ENCODE peak calls at places on chromosome 2, in nine cellular contexts. G, N, L, T, B, F, Q, P and Y are unnamed samples.

GRCh38 chr2:27150639-27151230 is 1.9 kb downstream of the TCF23 start:
- DNase-seq in G (no peak), N (no peak), L (no peak), T (no peak), B (no peak), F (no peak), Q (no peak), P (no peak), Y (no peak)

GRCh38 chr2:138537170-138537915 is 35.8 kb downstream of the SPOPL start:
- DNase-seq in G (no peak), N (no peak), L (no peak), T (no peak), B (no peak), F (no peak), Q (no peak), P (no peak), Y (no peak)

GRCh38 chr2:198309673-198310280 is 505.4 kb downstream of the PLCL1 start:
- DNase-seq in G (no peak), N (no peak), L (peak), T (peak), B (peak), F (peak), Q (peak), P (no peak), Y (no peak)

GRCh38 chr2:191636235-191636543 is 41.7 kb upstream of the NABP1 start:
- DNase-seq in G (no peak), N (no peak), L (no peak), T (peak), B (peak), F (no peak), Q (peak), P (no peak), Y (peak)

GRCh38 chr2:231394201-231395141 is 1.0 kb upstream of the B3GNT7 start:
- DNase-seq in G (no peak), N (no peak), L (peak), T (no peak), B (no peak), F (peak), Q (no peak), P (no peak), Y (no peak)

GRCh38 chr2:182866095-182866460 is 359 bp downstream of the FRZB start:
- DNase-seq in G (peak), N (no peak), L (peak), T (peak), B (peak), F (no peak), Q (no peak), P (no peak), Y (no peak)

GRCh38 chr2:10834300-10834699 is 21.7 kb upstream of the PDIA6 start:
- DNase-seq in G (no peak), N (no peak), L (no peak), T (no peak), B (no peak), F (no peak), Q (no peak), P (no peak), Y (no peak)

GRCh38 chr2:115165529-115166109 is 723.2 kb downstream of the DPP10 start:
- DNase-seq in G (no peak), N (no peak), L (peak), T (peak), B (peak), F (peak), Q (peak), P (no peak), Y (peak)

GRCh38 chr2:231370429-231370748 is 25.1 kb upstream of the B3GNT7 start:
- DNase-seq in G (no peak), N (no peak), L (no peak), T (no peak), B (no peak), F (no peak), Q (no peak), P (no peak), Y (no peak)

GRCh38 chr2:139876321-139876720 is 1096.1 kb upstream of the NXPH2 start:
- DNase-seq in G (no peak), N (no peak), L (no peak), T (peak), B (no peak), F (no peak), Q (no peak), P (no peak), Y (no peak)

GRCh38 chr2:176097820-176098365 is 1.7 kb upstream of the HOXD12 start:
- DNase-seq in G (no peak), N (no peak), L (no peak), T (no peak), B (no peak), F (no peak), Q (no peak), P (no peak), Y (no peak)
- H3K4me3 ChIP-seq in G (no peak), N (peak), L (no peak), T (no peak), B (peak), F (peak), Q (no peak), P (peak), Y (no peak)

GRCh38 chr2:189178726-189179606 is 595 bp downstream of the COL5A2 start:
- DNase-seq in G (no peak), N (no peak), L (peak), T (peak), B (peak), F (no peak), Q (peak), P (peak), Y (peak)

GRCh38 chr2:189179607-189179979 is at the start of gene COL5A2:
- DNase-seq in G (peak), N (peak), L (peak), T (peak), B (peak), F (no peak), Q (peak), P (peak), Y (peak)

GRCh38 chr2:189175869-189176431 is 3.6 kb downstream of the COL5A2 start:
- DNase-seq in G (no peak), N (no peak), L (no peak), T (no peak), B (peak), F (no peak), Q (no peak), P (no peak), Y (no peak)

GRCh38 chr2:189177441-189177840 is 2.1 kb downstream of the COL5A2 start:
- DNase-seq in G (no peak), N (no peak), L (no peak), T (no peak), B (no peak), F (no peak), Q (peak), P (no peak), Y (no peak)

DNA sequence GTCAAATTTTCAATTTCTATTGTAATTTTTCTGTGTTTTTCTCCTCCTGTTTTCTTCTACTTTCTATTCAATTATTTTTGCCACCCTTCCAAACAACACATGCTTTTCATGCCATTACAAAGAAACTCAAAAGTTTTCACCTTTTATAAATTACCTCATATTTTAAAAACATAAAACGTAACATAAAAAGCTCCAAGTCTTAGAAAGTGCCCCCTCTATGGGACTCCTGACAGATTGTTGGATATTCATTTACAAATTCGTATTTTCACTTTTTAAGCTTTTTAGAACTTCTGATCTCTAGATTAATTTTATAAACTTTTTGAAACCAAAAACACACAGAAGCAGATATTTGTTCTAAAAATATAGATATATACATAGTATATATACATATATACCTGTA is 1.6 kb downstream of the COL5A2 start:
- DNase-seq in G (no peak), N (no peak), L (no peak), T (peak), B (peak), F (no peak), Q (peak), P (no peak), Y (no peak)
- H3K4me3 ChIP-seq in G (peak), N (peak), L (peak), T (peak), B (peak), F (no peak), Q (peak), P (peak), Y (peak)

DNA sequence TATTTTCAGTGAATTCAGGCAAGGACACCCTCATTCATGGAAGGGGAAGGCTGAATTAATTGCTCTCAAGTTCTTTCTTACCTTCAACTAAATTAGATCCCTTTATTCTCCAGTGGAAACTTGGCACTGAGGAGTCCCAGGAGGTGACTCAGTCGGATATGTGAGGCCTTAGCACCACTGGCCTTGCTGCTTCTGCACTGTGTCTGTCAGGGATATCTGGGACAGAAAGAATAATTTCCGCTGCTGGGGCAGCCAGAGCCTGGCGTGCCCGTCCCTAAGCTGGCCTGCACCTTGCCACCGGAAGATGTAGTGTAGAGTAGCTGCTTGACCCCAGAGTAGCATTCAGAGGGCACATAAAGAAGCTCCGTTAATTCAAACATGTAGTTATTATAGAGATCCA is 53.4 kb downstream of the LIMS1 start:
- DNase-seq in G (peak), N (no peak), L (no peak), T (peak), B (peak), F (no peak), Q (peak), P (peak), Y (no peak)
- H3K4me3 ChIP-seq in G (no peak), N (no peak), L (no peak), T (no peak), B (no peak), F (no peak), Q (no peak), P (peak), Y (no peak)

GRCh38 chr2:221189431-221189830 is 382.7 kb downstream of the EPHA4 start:
- DNase-seq in G (no peak), N (no peak), L (peak), T (no peak), B (no peak), F (no peak), Q (no peak), P (no peak), Y (no peak)
- H3K4me3 ChIP-seq in G (no peak), N (no peak), L (peak), T (no peak), B (no peak), F (no peak), Q (no peak), P (no peak), Y (no peak)

GRCh38 chr2:226894752-226895151 is 58.9 kb downstream of the RHBDD1 start:
- DNase-seq in G (no peak), N (no peak), L (no peak), T (no peak), B (no peak), F (no peak), Q (no peak), P (no peak), Y (no peak)

GRCh38 chr2:226892729-226893128 is 56.9 kb downstream of the RHBDD1 start:
- DNase-seq in G (no peak), N (no peak), L (no peak), T (peak), B (peak), F (no peak), Q (peak), P (no peak), Y (no peak)

GRCh38 chr2:226898121-226898520 is 62.3 kb downstream of the RHBDD1 start:
- DNase-seq in G (no peak), N (no peak), L (no peak), T (no peak), B (no peak), F (no peak), Q (no peak), P (no peak), Y (no peak)

GRCh38 chr2:226893206-226893605 is 57.4 kb downstream of the RHBDD1 start:
- DNase-seq in G (no peak), N (no peak), L (no peak), T (peak), B (peak), F (no peak), Q (peak), P (no peak), Y (no peak)

DNA sequence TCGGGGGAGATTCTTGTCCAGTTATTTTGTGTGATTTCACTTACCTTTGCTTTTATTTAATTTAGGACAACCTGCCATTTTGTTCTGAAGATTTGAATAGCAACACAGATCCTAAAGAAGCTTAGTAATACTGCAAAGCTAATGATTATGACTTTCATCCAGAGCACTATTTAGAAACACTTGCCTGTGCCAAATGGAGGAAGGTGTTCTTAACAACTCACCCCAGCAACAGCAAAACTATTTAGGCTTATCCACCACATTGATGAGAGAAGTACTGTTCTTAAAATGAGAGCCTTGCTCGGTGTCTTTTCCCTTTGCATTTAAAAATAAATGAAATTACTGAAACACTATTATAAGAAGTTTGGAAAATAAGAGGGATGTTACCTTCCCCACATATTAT is 59.7 kb downstream of the RHBDD1 start:
- DNase-seq in G (no peak), N (no peak), L (no peak), T (no peak), B (no peak), F (no peak), Q (no peak), P (no peak), Y (no peak)
- H3K4me3 ChIP-seq in G (no peak), N (no peak), L (no peak), T (no peak), B (no peak), F (no peak), Q (no peak), P (no peak), Y (no peak)

GRCh38 chr2:171411791-171412483 is 21.9 kb downstream of the METTL8 start:
- DNase-seq in G (no peak), N (no peak), L (no peak), T (peak), B (peak), F (no peak), Q (peak), P (no peak), Y (no peak)

GRCh38 chr2:171419333-171419732 is 14.5 kb downstream of the METTL8 start:
- DNase-seq in G (no peak), N (no peak), L (no peak), T (no peak), B (no peak), F (no peak), Q (no peak), P (no peak), Y (no peak)

GRCh38 chr2:171420728-171421563 is 12.8 kb downstream of the METTL8 start:
- DNase-seq in G (no peak), N (no peak), L (no peak), T (no peak), B (no peak), F (no peak), Q (no peak), P (no peak), Y (no peak)

GRCh38 chr2:171412571-171412970 is 21.2 kb downstream of the METTL8 start:
- DNase-seq in G (no peak), N (no peak), L (no peak), T (peak), B (peak), F (no peak), Q (peak), P (no peak), Y (no peak)

DNA sequence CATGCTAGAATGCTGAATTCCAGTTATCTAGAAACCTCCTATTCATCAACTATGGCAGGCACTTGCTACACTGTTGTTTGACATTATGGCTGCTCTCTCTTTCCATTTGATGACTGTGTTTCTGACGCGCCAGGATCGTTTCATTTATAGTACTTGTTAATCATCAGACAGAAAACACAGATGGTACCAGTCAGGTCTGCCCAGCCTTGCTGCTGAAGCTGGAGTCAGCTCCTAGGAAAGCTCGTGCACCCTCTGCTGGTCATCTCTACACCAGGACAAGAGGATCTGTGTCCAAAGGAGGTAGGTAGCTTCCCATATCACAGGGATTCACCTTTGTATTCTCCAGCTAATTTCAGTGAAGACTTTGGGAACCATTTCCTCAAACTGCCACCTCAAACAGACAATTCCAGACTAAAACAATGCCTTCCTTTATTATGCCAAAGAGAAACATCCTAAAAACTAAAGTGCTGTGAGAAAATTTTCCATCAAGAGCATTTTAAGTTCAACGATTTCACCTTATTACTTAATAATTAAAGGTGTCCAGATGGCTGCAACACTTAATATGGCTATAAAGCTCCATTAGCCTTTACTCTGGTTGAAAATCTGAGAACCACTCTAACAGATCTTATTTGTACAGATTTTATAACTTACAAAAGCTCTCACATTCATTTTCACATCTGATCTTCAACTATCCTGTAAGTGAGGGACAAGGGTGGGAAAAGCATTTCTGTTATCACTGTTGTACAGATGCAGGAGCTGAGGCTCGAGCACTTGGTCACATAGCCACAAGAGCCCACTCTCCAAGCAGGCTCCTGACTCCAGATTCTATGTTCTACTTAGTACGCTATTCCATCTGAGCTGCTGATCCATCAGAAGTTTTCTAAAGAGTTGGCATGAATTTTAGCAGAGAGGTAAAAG is 17.5 kb downstream of the METTL8 start:
- DNase-seq in G (peak), N (peak), L (peak), T (peak), B (peak), F (peak), Q (peak), P (peak), Y (peak)
- H3K4me3 ChIP-seq in G (no peak), N (no peak), L (no peak), T (no peak), B (peak), F (no peak), Q (no peak), P (no peak), Y (no peak)

DNA sequence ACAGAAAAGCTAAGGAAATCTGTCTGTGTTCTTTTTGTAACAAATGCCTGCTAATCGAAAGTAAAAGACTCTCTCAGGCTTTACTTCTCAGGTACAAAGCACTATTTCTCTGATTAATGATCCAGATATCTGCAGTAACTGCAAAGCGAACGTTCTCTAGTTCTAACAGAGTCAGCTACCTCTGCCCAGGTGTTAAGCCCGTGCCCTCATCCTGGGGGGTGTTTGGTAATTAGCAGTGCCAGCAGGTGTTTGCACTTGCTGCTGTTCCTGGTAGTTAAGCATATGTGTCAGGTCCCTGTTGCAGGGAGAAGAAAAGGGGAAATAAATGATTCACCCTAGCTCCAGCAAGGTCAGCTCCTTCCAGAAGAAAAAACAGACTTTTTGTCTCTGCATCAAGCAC is 58.8 kb upstream of the CRIM1 start:
- DNase-seq in G (no peak), N (no peak), L (no peak), T (no peak), B (no peak), F (no peak), Q (no peak), P (no peak), Y (no peak)
- H3K4me3 ChIP-seq in G (no peak), N (no peak), L (no peak), T (no peak), B (no peak), F (no peak), Q (no peak), P (no peak), Y (no peak)

DNA sequence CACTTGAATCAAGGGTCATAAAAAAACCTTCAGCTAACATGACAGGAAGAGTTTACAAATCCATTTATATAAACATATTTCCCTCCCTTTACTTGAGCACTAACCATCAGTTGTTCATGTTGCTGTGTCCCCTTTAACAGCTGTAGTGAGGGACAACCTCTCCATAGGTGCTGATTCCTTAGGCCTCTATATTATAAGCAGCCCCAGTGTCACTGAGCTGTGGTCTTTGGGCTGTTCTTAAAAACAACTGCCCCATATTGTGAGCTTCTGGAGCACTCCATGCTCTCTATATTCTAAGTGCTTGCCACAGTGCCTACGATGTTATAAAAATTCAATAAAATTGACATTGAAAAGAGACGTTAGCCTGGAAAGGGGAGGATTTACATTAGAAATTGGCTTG is 175.3 kb downstream of the ZNF385B start:
- DNase-seq in G (no peak), N (no peak), L (no peak), T (no peak), B (no peak), F (no peak), Q (no peak), P (no peak), Y (no peak)
- H3K4me3 ChIP-seq in G (no peak), N (no peak), L (no peak), T (no peak), B (no peak), F (no peak), Q (no peak), P (no peak), Y (no peak)